ENCODE peak calls at places on chromosomes 13 and 19, in seven cellular contexts. I is activated CD4-positive, alpha-beta T cell treated with anti-CD3 and anti-CD28 coated beads, Interleukin-2, amount 50 U/mL, for 24 hours; P is stimulated activated CD4-positive, alpha-beta T cell treated with anti-CD3 and anti-CD28 coated beads, Interleukin-1b, Interleukin-23, amount 100 ng/mL, for 1 hour; H is body of pancreas; E is NCI-H1092 treated with DMSO at 0.1 percent for 48 hours; B is stimulated activated CD8-positive, alpha-beta memory T cell treated with anti-CD3 and anti-CD28 coated beads, Interleukin-4, amount 100 ng/mL, for 1 hour; M is GM03348. U is an unnamed sample.
A peak's percentile ranks its signal among the peaks of the same experiment; 100 is the strongest.

GRCh38 chr19:30371960-30372824 is at the start of gene ZNF536:
- DNase-seq in B (no peak), I (no peak), M (no peak), P (no peak), H (no peak), E (no peak), U (no peak)

GRCh38 chr19:53772943-53773342 is 51.2 kb downstream of the NLRP12 start:
- DNase-seq in E (peak; percentile 21), P (peak; percentile 9), I (no peak), M (peak; percentile 67), B (no peak), H (peak; percentile 60), U (peak; percentile 75)

GRCh38 chr19:47518139-47518538 is 3.3 kb upstream of the NAPA start:
- DNase-seq in P (no peak), B (peak; percentile 21), M (no peak), I (no peak), E (no peak), H (no peak), U (no peak)

GRCh38 chr19:994516-994915 is 5.7 kb upstream of the GRIN3B start:
- DNase-seq in H (no peak), E (no peak), I (no peak), P (no peak), M (no peak), B (no peak), U (no peak)

GRCh38 chr13:114264886-114265611 is 16.4 kb upstream of the UPF3A start:
- DNase-seq in P (no peak), I (no peak), M (peak; percentile 72), H (no peak), B (no peak), E (no peak), U (no peak)

GRCh38 chr19:10388957-10389356 is 8.6 kb upstream of the TYK2 start:
- DNase-seq in E (peak; percentile 75), M (peak; percentile 80), I (peak; percentile 79), H (peak; percentile 88), B (peak; percentile 76), P (peak; percentile 83), U (no peak)

GRCh38 chr13:75432045-75432444 is 49.9 kb downstream of the TBC1D4 start:
- DNase-seq in M (no peak), I (no peak), E (no peak), B (no peak), H (no peak), P (no peak), U (no peak)

GRCh38 chr13:91348906-91349435 is 1.5 kb downstream of the MIR17HG start:
- DNase-seq in I (peak; percentile 96), P (peak; percentile 93), E (peak; percentile 93), B (peak; percentile 83), H (peak; percentile 89), M (peak; percentile 96), U (no peak)

GRCh38 chr19:1069009-1069779 is 2.2 kb downstream of the ARHGAP45 start:
- DNase-seq in I (no peak), B (peak; percentile 52), M (no peak), H (no peak), E (no peak), P (no peak), U (no peak)

GRCh38 chr13:65856464-65856863 is 1373.7 kb downstream of the PCDH9 start:
- DNase-seq in I (no peak), M (peak; percentile 31), P (no peak), B (no peak), H (no peak), E (no peak), U (no peak)

GRCh38 chr19:737591-738093 is 13.3 kb upstream of the MISP start:
- DNase-seq in M (peak; percentile 89), B (peak; percentile 32), P (peak; percentile 38), H (peak; percentile 43), E (peak; percentile 14), I (peak; percentile 28), U (peak; percentile 17)

GRCh38 chr19:49929611-49930482 is 543 bp upstream of the NUP62 start:
- DNase-seq in P (peak; percentile 86), M (peak; percentile 96), B (peak; percentile 85), H (peak; percentile 93), E (peak; percentile 94), I (peak; percentile 83), U (peak; percentile 75)

GRCh38 chr19:43148233-43148632 is 38.1 kb downstream of the PSG5 start:
- DNase-seq in I (no peak), P (no peak), H (no peak), M (peak; percentile 21), B (no peak), E (no peak), U (no peak)

GRCh38 chr19:14450168-14450874 is 17.2 kb downstream of the PKN1 start:
- DNase-seq in H (no peak), I (peak; percentile 44), B (no peak), M (peak; percentile 55), P (peak; percentile 48), E (no peak), U (peak; percentile 64)

GRCh38 chr13:108425056-108425455 is 155.5 kb downstream of the TNFSF13B start:
- DNase-seq in E (no peak), H (no peak), I (no peak), B (no peak), M (no peak), P (no peak), U (no peak)

U was measured in iPS DF 19.7.